ENCODE peak calls at places on chromosomes 12 and 14, in five cellular contexts. B is A549, G is HepG2, A is K562, Y is GM12878. W is an unnamed sample.
A peak's percentile ranks its signal among the peaks of the same experiment; 100 is the strongest.

GRCh38 chr12:57175428-57176138 is 28.2 kb upstream of the LRP1-AS start:
- DNase-seq in G (peak; percentile 39), B (peak; percentile 88), A (peak; percentile 86), Y (no peak), W (peak; percentile 94)

GRCh38 chr14:100888789-100889315 is 14.7 kb downstream of the RTL1 start:
- DNase-seq in Y (no peak), B (no peak), G (no peak), A (no peak), W (no peak)

GRCh38 chr14:60327447-60328331 is 78.7 kb downstream of the PPM1A start:
- DNase-seq in B (peak; percentile 14), Y (peak; percentile 47), G (no peak), A (no peak), W (peak; percentile 69)

GRCh38 chr12:90234455-90234854 is 525.8 kb upstream of the ATP2B1 start:
- DNase-seq in A (no peak), Y (no peak), G (no peak), B (peak; percentile 24), W (no peak)

GRCh38 chr12:5071496-5071895 is 27.8 kb downstream of the KCNA5 start:
- DNase-seq in Y (no peak), G (no peak), B (no peak), A (no peak), W (peak; percentile 37)

GRCh38 chr12:124837958-124838803 is 25.5 kb downstream of the SCARB1 start:
- DNase-seq in Y (no peak), B (peak; percentile 99), G (peak; percentile 98), A (no peak), W (no peak)

GRCh38 chr12:132018193-132018916 is 68.6 kb downstream of the EP400 start:
- DNase-seq in A (peak; percentile 34), Y (no peak), G (no peak), B (peak; percentile 20), W (no peak)

GRCh38 chr14:104956290-104956890 is 21.8 kb downstream of the AHNAK2 start:
- DNase-seq in A (no peak), Y (no peak), B (no peak), G (no peak), W (no peak)

GRCh38 chr12:51528852-51529545 is 62.0 kb upstream of the SCN8A start:
- DNase-seq in G (no peak), A (no peak), Y (no peak), B (no peak), W (peak; percentile 7)

GRCh38 chr12:22531205-22531604 is 13.1 kb downstream of the C2CD5 start:
- DNase-seq in A (no peak), G (no peak), B (no peak), Y (no peak), W (no peak)

GRCh38 chr12:22978962-22979361 is 354.0 kb downstream of the ETNK1 start:
- DNase-seq in B (no peak), G (no peak), A (no peak), Y (no peak), W (no peak)

GRCh38 chr12:118034429-118035193 is 18.1 kb downstream of the RFC5 start:
- DNase-seq in Y (no peak), B (peak; percentile 73), A (no peak), G (peak; percentile 56), W (peak; percentile 65)

GRCh38 chr14:97456497-97456896 is 659.3 kb downstream of the VRK1 start:
- DNase-seq in Y (no peak), A (no peak), B (no peak), G (no peak), W (no peak)

GRCh38 chr14:97462081-97462480 is 664.9 kb downstream of the VRK1 start:
- DNase-seq in B (no peak), G (no peak), Y (no peak), A (no peak), W (no peak)

GRCh38 chr14:97459180-97459579 is 662.0 kb downstream of the VRK1 start:
- DNase-seq in Y (no peak), A (no peak), B (no peak), G (no peak), W (peak; percentile 17)

GRCh38 chr14:97456958-97457357 is 659.8 kb downstream of the VRK1 start:
- DNase-seq in Y (no peak), A (no peak), G (no peak), B (no peak), W (no peak)

GRCh38 chr14:97458302-97459137 is 661.3 kb downstream of the VRK1 start:
- DNase-seq in B (no peak), G (no peak), Y (no peak), A (no peak), W (peak; percentile 83)
- TF ChIP-seq JUNB in B (no peak), G (no peak), Y (no peak), A (no peak), W (no peak)

GRCh38 chr12:113208041-113208934 is 13.0 kb upstream of the TPCN1 start:
- DNase-seq in Y (peak; percentile 99), B (no peak), G (no peak), A (no peak), W (peak; percentile 30)
- H3K4me3 ChIP-seq in Y (peak overlapping the region; percentile 16), B (no peak overlapping the region), G (no peak overlapping the region), A (no peak overlapping the region), W (no peak overlapping the region)

GRCh38 chr12:119666226-119666808 is 1.6 kb upstream of the PRKAB1 start:
- DNase-seq in A (no peak), B (no peak), G (no peak), Y (no peak), W (no peak)
- TF ChIP-seq JUNB in A (no peak), B (no peak), G (no peak), Y (no peak), W (no peak)

GRCh38 chr14:81268016-81268416 is 47.3 kb upstream of the GTF2A1 start:
- DNase-seq in G (peak; percentile 13), A (peak; percentile 29), Y (no peak), B (peak; percentile 31), W (peak; percentile 33)
- H3K4me3 ChIP-seq in G (no peak overlapping the region), A (no peak overlapping the region), Y (no peak overlapping the region), B (no peak overlapping the region), W (no peak overlapping the region)

GRCh38 chr14:56055521-56055920 is 62.7 kb upstream of the PELI2 start:
- DNase-seq in B (no peak), A (no peak), G (no peak), Y (no peak), W (no peak)
- TF ChIP-seq JUNB in B (no peak), A (no peak), G (no peak), Y (no peak), W (no peak)

GRCh38 chr12:92030618-92031017 is 115.0 kb downstream of the BTG1 start:
- DNase-seq in Y (peak; percentile 88), B (no peak), A (no peak), G (no peak), W (no peak)
- H3K4me3 ChIP-seq in Y (no peak overlapping the region), B (no peak overlapping the region), A (no peak overlapping the region), G (no peak overlapping the region), W (no peak overlapping the region)

DNA sequence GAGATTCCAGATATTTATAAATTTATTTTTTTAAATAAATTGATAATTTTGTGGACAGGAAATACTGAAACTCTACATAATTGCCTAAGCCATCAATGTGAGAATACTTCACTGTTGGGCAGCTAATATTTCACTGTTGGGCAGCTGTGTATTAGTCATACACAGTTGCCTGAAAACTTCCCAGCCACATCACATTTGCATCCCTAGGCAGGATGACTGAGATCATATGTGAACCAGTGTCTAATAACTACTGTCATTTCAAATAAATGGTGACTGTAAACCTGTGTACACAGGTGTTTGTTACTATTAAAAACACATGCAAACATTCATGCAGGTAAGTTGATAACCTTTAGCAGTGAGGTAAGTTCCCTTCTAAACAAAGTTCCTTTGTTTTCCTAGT is 43.9 kb downstream of the TMTC3 start:
- DNase-seq in G (no peak), Y (peak; percentile 3), B (peak; percentile 22), A (no peak), W (no peak)
- TF ChIP-seq JUNB in G (no peak), Y (no peak), B (no peak), A (no peak), W (no peak)

GRCh38 chr14:69582829-69583228 is 8.2 kb upstream of the CCDC177 start:
- DNase-seq in B (no peak), A (no peak), Y (no peak), G (no peak), W (no peak)

GRCh38 chr14:69581316-69581935 is 6.8 kb upstream of the CCDC177 start:
- DNase-seq in B (no peak), G (no peak), Y (no peak), A (no peak), W (no peak)

GRCh38 chr14:69580009-69580577 is 5.4 kb upstream of the CCDC177 start:
- DNase-seq in G (peak; percentile 95), A (peak; percentile 52), Y (no peak), B (peak; percentile 71), W (peak; percentile 88)

GRCh38 chr14:69584389-69584788 is 9.7 kb upstream of the CCDC177 start:
- DNase-seq in A (no peak), B (no peak), Y (no peak), G (no peak), W (no peak)

GRCh38 chr14:69582207-69582606 is 7.5 kb upstream of the CCDC177 start:
- DNase-seq in Y (no peak), B (no peak), A (no peak), G (no peak), W (no peak)
- H3K4me3 ChIP-seq in Y (no peak overlapping the region), B (no peak overlapping the region), A (no peak overlapping the region), G (no peak overlapping the region), W (no peak overlapping the region)